ENCODE peak calls at places on chromosomes 7 and 10, in four cellular contexts. G is WTC11, Y is HepG2, S is K562. M is an unnamed sample.

GRCh38 chr7:20778063-20778721 is 8.5 kb downstream of the SP8 start:
- DNase-seq in Y (no peak), S (peak), G (peak), M (peak)

GRCh38 chr7:93232673-93233018 is 480 bp downstream of the VPS50 start:
- DNase-seq in Y (no peak), S (peak), G (no peak), M (peak)

GRCh38 chr7:50404392-50404791 is 45.8 kb downstream of the FIGNL1 start:
- DNase-seq in G (no peak), S (peak), Y (no peak), M (peak)

GRCh38 chr10:32877915-32878314 is 80.1 kb downstream of the ITGB1 start:
- DNase-seq in Y (no peak), S (no peak), G (no peak), M (no peak)

GRCh38 chr7:1895664-1896515 is 225.8 kb downstream of the ELFN1 start:
- DNase-seq in Y (no peak), G (no peak), S (no peak), M (no peak)

GRCh38 chr7:83611776-83612175 is 37.2 kb downstream of the SEMA3E start:
- DNase-seq in Y (no peak), G (no peak), S (no peak), M (no peak)

GRCh38 chr7:96901822-96902412 is 103.4 kb upstream of the DLX6 start:
- DNase-seq in S (no peak), Y (no peak), G (no peak), M (no peak)

GRCh38 chr7:137363683-137364082 is 20.1 kb upstream of the PTN start:
- DNase-seq in Y (no peak), S (no peak), G (no peak), M (no peak)

GRCh38 chr10:7797582-7797981 is 9.6 kb downstream of the ATP5F1C start:
- DNase-seq in S (peak), Y (no peak), G (no peak), M (no peak)

GRCh38 chr7:106493041-106493731 is 167.8 kb downstream of the CCDC71L start:
- DNase-seq in Y (no peak), G (no peak), S (no peak), M (no peak)

GRCh38 chr7:46627038-46627315 is 705.9 kb upstream of the IGFBP3 start:
- DNase-seq in S (no peak), G (no peak), Y (no peak), M (no peak)

GRCh38 chr7:157689269-157690057 is 352.7 kb downstream of the DNAJB6 start:
- DNase-seq in S (no peak), G (no peak), Y (no peak), M (no peak)

GRCh38 chr7:71801996-71802395 is 610.1 kb downstream of the CALN1 start:
- DNase-seq in G (no peak), Y (no peak), S (no peak), M (no peak)

GRCh38 chr10:86334515-86335085 is 32.0 kb downstream of the GRID1 start:
- DNase-seq in G (peak), S (no peak), Y (no peak), M (no peak)

GRCh38 chr7:139231513-139232376 is 708 bp downstream of the UBN2 start:
- DNase-seq in G (peak), S (peak), Y (peak), M (peak)

GRCh38 chr10:93357680-93358079 is 124.5 kb downstream of the MYOF start:
- DNase-seq in S (peak), Y (peak), G (peak), M (peak)

GRCh38 chr7:49229246-49229645 is 304.9 kb downstream of the CDC14C start:
- DNase-seq in S (no peak), G (no peak), Y (no peak), M (no peak)

GRCh38 chr10:102841827-102842345 is 4.7 kb upstream of the CYP17A1 start:
- DNase-seq in G (no peak), S (no peak), Y (no peak), M (no peak)

GRCh38 chr10:105837951-105838350 is 1196.9 kb downstream of the SORCS3 start:
- DNase-seq in Y (peak), S (no peak), G (no peak), M (no peak)

GRCh38 chr7:28149291-28150101 is 31.1 kb downstream of the JAZF1 start:
- DNase-seq in S (no peak), G (no peak), Y (no peak), M (no peak)

GRCh38 chr7:28155019-28155660 is 25.5 kb downstream of the JAZF1 start:
- DNase-seq in S (no peak), G (no peak), Y (no peak), M (no peak)

GRCh38 chr7:28152594-28152993 is 28.0 kb downstream of the JAZF1 start:
- DNase-seq in S (no peak), Y (no peak), G (no peak), M (no peak)

GRCh38 chr7:28155964-28156363 is 24.6 kb downstream of the JAZF1 start:
- DNase-seq in G (no peak), Y (peak), S (no peak), M (no peak)

GRCh38 chr7:28151965-28152364 is 28.6 kb downstream of the JAZF1 start:
- DNase-seq in G (no peak), Y (no peak), S (no peak), M (no peak)
- TF ChIP-seq ELF4 in G (no peak), Y (no peak), S (no peak), M (no peak)

GRCh38 chr7:37476881-37477280 is 28.2 kb upstream of the ELMO1 start:
- DNase-seq in S (no peak), G (no peak), Y (no peak), M (no peak)
- TF ChIP-seq ELF4 in S (no peak), G (no peak), Y (no peak), M (no peak)

GRCh38 chr7:132590162-132590561 is 13.9 kb upstream of the PLXNA4 start:
- DNase-seq in G (no peak), S (no peak), Y (no peak), M (no peak)
- TF ChIP-seq ELF4 in G (no peak), S (no peak), Y (no peak), M (no peak)

GRCh38 chr10:127863231-127863825 is 29.4 kb downstream of the CLRN3 start:
- DNase-seq in G (no peak), Y (no peak), S (no peak), M (no peak)
- TF ChIP-seq ELF4 in G (no peak), Y (no peak), S (no peak), M (no peak)

GRCh38 chr7:24197852-24198251 is 86.1 kb upstream of the NPY start:
- DNase-seq in S (no peak), G (no peak), Y (no peak), M (no peak)

GRCh38 chr7:24192701-24193100 is 91.3 kb upstream of the NPY start:
- DNase-seq in Y (no peak), G (no peak), S (no peak), M (no peak)

GRCh38 chr7:24192053-24192452 is 91.9 kb upstream of the NPY start:
- DNase-seq in G (no peak), S (no peak), Y (no peak), M (no peak)
- TF ChIP-seq ELF4 in G (no peak), S (no peak), Y (no peak), M (no peak)